ENCODE peak calls at places on chromosome 15, in four cellular contexts. X, P, I and B are unnamed samples.

GRCh38 chr15:98592136-98592535 is 56.2 kb upstream of the IGF1R start:
- DNase-seq in P (no peak), I (no peak), X (no peak), B (no peak)

GRCh38 chr15:38660726-38661125 is 96.1 kb upstream of the RASGRP1 start:
- DNase-seq in I (no peak), P (no peak), X (no peak), B (no peak)

GRCh38 chr15:76342382-76343201 is 6.0 kb downstream of the ISL2 start:
- DNase-seq in I (no peak), P (no peak), X (no peak), B (no peak)

GRCh38 chr15:62647195-62647865 is 395.2 kb upstream of the TPM1 start:
- DNase-seq in P (no peak), X (peak; percentile 19), I (no peak), B (peak; percentile 83)

GRCh38 chr15:68126415-68126814 is 72.3 kb downstream of the PIAS1 start:
- DNase-seq in I (no peak), X (no peak), P (no peak), B (peak; percentile 80)

GRCh38 chr15:31605467-31605931 is 278.9 kb downstream of the KLF13 start:
- DNase-seq in P (no peak), X (peak; percentile 31), I (no peak), B (peak; percentile 14)

GRCh38 chr15:55267401-55268053 is 22.1 kb downstream of the RAB27A start:
- DNase-seq in I (peak; percentile 62), X (peak; percentile 46), P (peak; percentile 63), B (no peak)

GRCh38 chr15:50114381-50114780 is 4.7 kb downstream of the ATP8B4 start:
- DNase-seq in I (no peak), X (no peak), P (peak; percentile 56), B (no peak)

GRCh38 chr15:98746375-98746679 is 98.0 kb downstream of the IGF1R start:
- DNase-seq in X (no peak), I (no peak), P (no peak), B (no peak)

GRCh38 chr15:50365570-50365969 is 10.6 kb upstream of the GABPB1 start:
- DNase-seq in X (no peak), P (no peak), I (no peak), B (no peak)

GRCh38 chr15:98881526-98882517 is 125.8 kb downstream of the PGPEP1L start:
- DNase-seq in X (no peak), I (no peak), P (no peak), B (no peak)

GRCh38 chr15:65595960-65596359 is 15.0 kb downstream of the INTS14 start:
- DNase-seq in P (no peak), X (peak; percentile 46), I (no peak), B (no peak)

GRCh38 chr15:43939070-43939469 is 112.3 kb downstream of the WDR76 start:
- DNase-seq in P (no peak), X (peak; percentile 55), I (no peak), B (peak; percentile 28)

GRCh38 chr15:81296673-81297072 is 27.3 kb downstream of the STARD5 start:
- DNase-seq in X (no peak), P (peak; percentile 78), I (peak; percentile 66), B (no peak)

GRCh38 chr15:69027976-69028518 is 13.6 kb downstream of the NOX5 start:
- DNase-seq in P (no peak), I (no peak), X (no peak), B (no peak)

GRCh38 chr15:65381445-65382145 is 3.8 kb upstream of the IGDCC3 start:
- DNase-seq in I (no peak), X (no peak), P (no peak), B (no peak)

GRCh38 chr15:77507911-77508310 is 87.2 kb downstream of the HMG20A start:
- DNase-seq in P (no peak), I (no peak), X (no peak), B (peak; percentile 59)

GRCh38 chr15:64749167-64749566 is 26.2 kb downstream of the RBPMS2 start:
- DNase-seq in I (no peak), P (no peak), X (no peak), B (peak; percentile 57)

GRCh38 chr15:40065166-40065565 is 26.2 kb upstream of the SRP14 start:
- DNase-seq in X (peak; percentile 41), I (no peak), P (no peak), B (no peak)

GRCh38 chr15:95825672-95826387 is 504.7 kb upstream of the NR2F2 start:
- DNase-seq in I (no peak), X (no peak), P (no peak), B (no peak)

GRCh38 chr15:66675456-66675855 is 26.6 kb upstream of the SMAD6 start:
- DNase-seq in P (no peak), I (no peak), X (no peak), B (no peak)

GRCh38 chr15:32855942-32856341 is 138.1 kb downstream of the GREM1 start:
- DNase-seq in X (no peak), P (no peak), I (no peak), B (peak; percentile 69)

GRCh38 chr15:69480932-69481331 is 28.3 kb downstream of the RPLP1 start:
- DNase-seq in P (no peak), I (no peak), X (no peak), B (no peak)

GRCh38 chr15:64334530-64334929 is 21.4 kb downstream of the CSNK1G1 start:
- DNase-seq in X (no peak), P (no peak), I (peak; percentile 24), B (no peak)

GRCh38 chr15:37891754-37892368 is 42.6 kb upstream of the TMCO5A start:
- DNase-seq in I (no peak), X (peak; percentile 48), P (no peak), B (no peak)

GRCh38 chr15:80536231-80536630 is 132.0 kb downstream of the ARNT2 start:
- DNase-seq in X (no peak), I (no peak), P (no peak), B (no peak)

GRCh38 chr15:69451951-69452701 is 492 bp upstream of the RPLP1 start:
- DNase-seq in P (no peak), X (peak; percentile 47), I (no peak), B (no peak)

DNA sequence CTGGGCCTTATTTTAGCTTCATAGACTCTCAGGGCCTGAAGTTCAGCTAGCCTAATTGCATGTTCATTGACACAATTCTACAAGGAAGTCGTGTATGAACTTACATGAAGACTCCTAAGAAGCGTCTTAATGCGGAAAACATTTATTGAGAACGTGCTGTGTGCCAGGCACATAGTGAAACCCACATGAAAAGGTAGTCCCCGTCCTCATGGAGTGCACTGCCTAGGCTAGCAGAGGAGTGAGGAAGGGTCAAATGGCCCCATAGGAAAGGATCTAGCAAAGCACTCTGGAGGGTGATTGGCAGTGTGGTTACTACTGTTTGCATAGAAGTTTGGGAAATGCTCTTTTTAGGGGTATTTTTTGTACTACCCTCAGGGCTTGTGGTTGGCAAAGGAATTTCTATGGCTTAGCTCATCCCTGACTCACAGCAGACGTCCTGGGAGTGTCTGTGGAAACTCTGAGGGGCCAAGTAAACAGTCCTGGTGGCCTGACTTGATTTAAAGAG is 854 bp upstream of the NPTN start:
- DNase-seq in P (no peak), X (no peak), I (no peak), B (peak; percentile 74)
- H3K4me3 ChIP-seq in P (peak overlapping the region; percentile 86), X (peak overlapping the region; percentile 56), I (peak overlapping the region; percentile 73), B (peak overlapping the region; percentile 72)

GRCh38 chr15:25773248-25773647 is 89.9 kb downstream of the ATP10A start:
- DNase-seq in P (no peak), X (no peak), I (no peak), B (no peak)
- H3K9me3 ChIP-seq in P (no peaks in the 10 kb centered on the region), X (no peaks in the 10 kb centered on the region), I (no peaks in the 10 kb centered on the region), B (no peaks in the 10 kb centered on the region)

DNA sequence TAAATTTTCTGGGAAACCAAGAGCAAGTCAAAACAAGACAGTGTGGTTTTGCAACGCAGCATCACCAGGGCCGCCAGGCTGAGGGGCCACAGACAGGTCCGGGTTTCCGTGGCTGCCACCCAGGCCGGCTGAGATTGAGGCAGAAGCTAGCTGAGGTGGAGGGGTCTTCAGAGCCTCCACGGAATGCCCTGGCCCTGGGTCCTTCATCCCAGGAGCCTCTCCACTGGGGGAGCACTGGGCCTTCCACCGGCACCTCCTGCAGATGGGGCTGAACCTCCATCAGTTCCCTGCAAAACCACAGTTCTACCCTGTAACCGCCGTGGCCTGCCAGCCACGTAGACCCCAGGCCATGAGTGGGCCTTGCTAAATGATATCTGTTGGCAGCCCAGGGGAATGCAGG is 152.7 kb downstream of the CHSY1 start:
- DNase-seq in P (no peak), I (no peak), X (no peak), B (no peak)
- H3K4me3 ChIP-seq in P (no peak overlapping the region), I (no peak overlapping the region), X (no peak overlapping the region), B (no peak overlapping the region)

GRCh38 chr15:25245801-25246622 is 192.8 kb downstream of the UBE3A start:
- DNase-seq in I (no peak), P (peak; percentile 27), X (no peak), B (no peak)

GRCh38 chr15:25248583-25249235 is 190.1 kb downstream of the UBE3A start:
- DNase-seq in I (no peak), X (peak; percentile 2), P (peak; percentile 42), B (no peak)

GRCh38 chr15:25247418-25248030 is 191.3 kb downstream of the UBE3A start:
- DNase-seq in I (no peak), X (no peak), P (peak; percentile 21), B (no peak)

GRCh38 chr15:25244731-25245585 is 193.9 kb downstream of the UBE3A start:
- DNase-seq in X (peak; percentile 1), I (no peak), P (peak; percentile 42), B (no peak)

DNA sequence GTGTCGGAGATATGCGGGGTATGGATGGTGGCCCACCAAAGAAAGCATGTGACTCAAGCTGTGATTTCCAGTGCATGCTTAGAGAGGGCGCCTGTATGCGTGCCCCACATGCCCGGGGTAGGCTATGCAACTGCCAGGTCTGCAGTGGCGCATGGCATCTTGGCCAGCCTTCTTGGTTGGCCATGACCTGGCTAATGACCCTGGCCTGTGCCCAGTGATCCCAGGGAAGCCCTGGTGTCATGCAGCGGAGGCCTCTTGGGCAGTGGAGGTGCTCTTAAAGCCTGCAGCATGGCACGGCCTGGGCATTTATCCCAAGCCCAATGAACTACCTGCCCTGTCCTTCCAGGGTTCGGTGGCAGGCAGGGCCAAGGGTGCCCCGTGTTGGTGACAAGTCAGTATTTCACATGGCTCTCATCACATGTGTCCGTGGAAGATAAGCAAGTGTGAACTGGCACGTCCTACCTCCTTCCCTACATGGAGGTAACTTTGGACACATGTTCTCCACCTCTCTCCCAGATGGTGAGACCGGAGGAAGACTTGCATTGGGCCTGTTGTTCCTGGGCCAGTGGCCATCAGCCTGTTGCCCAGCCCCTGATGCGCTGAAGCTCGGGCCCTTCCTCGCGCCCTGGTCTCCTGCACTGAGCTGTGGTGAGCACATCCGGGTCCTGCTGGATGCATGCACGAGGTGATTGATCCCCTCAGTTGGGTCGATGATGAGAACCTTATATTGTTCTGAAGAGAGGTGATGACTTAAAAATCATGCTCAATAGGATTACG is 192.0 kb downstream of the UBE3A start:
- DNase-seq in P (peak; percentile 30), X (peak; percentile 1), I (no peak), B (no peak)
- H3K9me3 ChIP-seq in P (no peaks in the 10 kb centered on the region), X (no peaks in the 10 kb centered on the region), I (no peaks in the 10 kb centered on the region), B (no peaks in the 10 kb centered on the region)

GRCh38 chr15:71116366-71116765 is 1.1 kb downstream of the THSD4 start:
- DNase-seq in X (no peak), I (no peak), P (no peak), B (no peak)
- H3K4me3 ChIP-seq in X (peak overlapping the region; percentile 57), I (no peak overlapping the region), P (peak overlapping the region; percentile 78), B (peak overlapping the region; percentile 83)